ENCODE peak calls at places on chromosome X, in seven cellular contexts. V is fibroblast of lung, H is lung, M is HCT116, E is colonic mucosa, Q is astrocyte of the cerebellum, O is WERI-Rb-1. S is an unnamed sample.

GRCh38 chrX:71536285-71536684 is 3.4 kb downstream of the OGT start:
- DNase-seq in V (no peak), H (no peak), M (no peak), E (no peak), Q (no peak), O (no peak), S (no peak)

GRCh38 chrX:29541038-29541437 is 674.3 kb upstream of the MAGEB2 start:
- DNase-seq in V (no peak), H (no peak), M (no peak), E (no peak), Q (no peak), O (no peak), S (no peak)

GRCh38 chrX:112380541-112381278 is 298.1 kb upstream of the TRPC5 start:
- DNase-seq in V (no peak), H (no peak), M (no peak), E (no peak), Q (no peak), O (no peak), S (no peak)

GRCh38 chrX:140913802-140914501 is 88.4 kb upstream of the SPANXB1 start:
- DNase-seq in V (no peak), H (no peak), M (no peak), E (no peak), Q (no peak), O (no peak), S (no peak)

GRCh38 chrX:150257348-150258175 is 105.6 kb upstream of the MAMLD1 start:
- DNase-seq in V (no peak), H (peak), M (no peak), E (no peak), Q (no peak), O (no peak), S (no peak)

GRCh38 chrX:46840946-46841740 is 4.3 kb downstream of the RP2 start:
- DNase-seq in V (peak), H (no peak), M (no peak), E (no peak), Q (no peak), O (no peak), S (no peak)

GRCh38 chrX:43562372-43562771 is 93.7 kb upstream of the MAOA start:
- DNase-seq in V (peak), H (no peak), M (no peak), E (no peak), Q (no peak), O (no peak), S (no peak)

GRCh38 chrX:11188664-11189063 is 77.5 kb downstream of the HCCS start:
- DNase-seq in V (peak), H (no peak), M (no peak), E (no peak), Q (no peak), O (no peak), S (peak)

GRCh38 chrX:37509349-37509748 is 62.1 kb upstream of the LANCL3 start:
- DNase-seq in V (peak), H (no peak), M (no peak), E (no peak), Q (peak), O (no peak), S (no peak)

GRCh38 chrX:56211701-56212100 is 20.5 kb upstream of the KLF8 start:
- DNase-seq in V (no peak), H (no peak), M (no peak), E (no peak), Q (no peak), O (no peak), S (no peak)

GRCh38 chrX:45515262-45516215 is 314.9 kb upstream of the DIPK2B start:
- DNase-seq in V (peak), H (peak), M (peak), E (peak), Q (peak), O (peak), S (peak)

GRCh38 chrX:12747433-12747832 is 43.8 kb upstream of the PRPS2 start:
- DNase-seq in V (no peak), H (no peak), M (no peak), E (no peak), Q (no peak), O (no peak), S (no peak)

GRCh38 chrX:19931146-19931545 is 43.7 kb upstream of the SH3KBP1 start:
- DNase-seq in V (no peak), H (no peak), M (no peak), E (no peak), Q (no peak), O (no peak), S (no peak)

GRCh38 chrX:7263330-7263729 is 115.4 kb upstream of the PUDP start:
- DNase-seq in V (no peak), H (no peak), M (no peak), E (no peak), Q (no peak), O (no peak), S (no peak)

GRCh38 chrX:11470231-11470630 is 177.0 kb downstream of the AMELX start:
- DNase-seq in V (peak), H (peak), M (no peak), E (no peak), Q (peak), O (no peak), S (no peak)

GRCh38 chrX:13898084-13898483 is 81.2 kb upstream of the GPM6B start:
- DNase-seq in V (peak), H (no peak), M (no peak), E (no peak), Q (no peak), O (peak), S (peak)

GRCh38 chrX:45006002-45006800 is 133.2 kb downstream of the KDM6A start:
- DNase-seq in V (no peak), H (no peak), M (peak), E (no peak), Q (no peak), O (no peak), S (no peak)

GRCh38 chrX:141467442-141467841 is 117.1 kb downstream of the SPANXA1 start:
- DNase-seq in V (no peak), H (no peak), M (no peak), E (no peak), Q (no peak), O (no peak), S (no peak)

GRCh38 chrX:119325456-119325855 is 73.7 kb upstream of the SLC25A43 start:
- DNase-seq in V (no peak), H (no peak), M (no peak), E (no peak), Q (peak), O (no peak), S (no peak)

GRCh38 chrX:150483576-150483975 is 84.8 kb upstream of the MTM1 start:
- DNase-seq in V (no peak), H (no peak), M (no peak), E (no peak), Q (no peak), O (no peak), S (no peak)

GRCh38 chrX:115650916-115651315 is 89.9 kb downstream of the PLS3 start:
- DNase-seq in V (peak), H (peak), M (peak), E (peak), Q (peak), O (peak), S (no peak)

GRCh38 chrX:45295587-45295986 is 94.9 kb upstream of the DIPK2B start:
- DNase-seq in V (peak), H (no peak), M (peak), E (peak), Q (peak), O (peak), S (peak)

DNA sequence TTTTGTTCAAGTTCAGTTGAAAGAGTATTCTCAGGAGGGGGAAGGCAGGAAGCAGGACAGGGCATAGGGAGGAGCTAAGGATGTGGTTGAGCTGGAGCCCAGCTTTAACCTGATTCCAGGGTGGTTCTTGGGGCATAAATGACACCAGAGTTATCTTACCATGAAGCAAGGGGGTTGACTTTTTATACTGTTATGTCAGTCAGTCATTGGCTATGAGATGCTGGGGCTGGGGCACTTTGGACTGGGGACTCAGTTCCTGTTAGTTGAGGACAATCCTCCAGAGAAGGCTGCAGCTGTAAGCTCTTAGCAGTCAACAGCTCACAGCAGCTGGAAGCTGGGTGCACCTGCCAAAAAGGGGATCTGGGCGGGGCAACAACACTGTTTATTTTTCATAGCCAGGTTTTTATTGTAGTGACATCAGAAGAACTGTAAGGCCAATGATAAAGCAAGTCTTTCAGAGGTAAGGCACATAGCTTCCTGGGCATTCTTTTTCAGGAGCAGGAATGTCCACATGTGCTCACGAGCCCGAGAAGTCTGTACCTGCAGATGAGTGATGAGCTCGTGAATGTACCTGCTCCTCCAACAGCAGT is 78.5 kb downstream of the MID1IP1 start:
- DNase-seq in V (no peak), H (no peak), M (no peak), E (peak), Q (no peak), O (no peak), S (no peak)
- TF ChIP-seq CTCF in V (no peak), H (no peak), M (no peak), E (no peak), Q (no peak), O (no peak), S (no peak)

GRCh38 chrX:133413218-133413925 is 1.9 kb downstream of the GPC4 start:
- DNase-seq in V (no peak), H (no peak), M (no peak), E (no peak), Q (no peak), O (no peak), S (no peak)
- H3K4me3 ChIP-seq in V (no peak), H (peak), M (no peak), E (peak), Q (peak), O (no peak), S (no peak)

GRCh38 chrX:154048398-154048797 is 28.7 kb upstream of the IRAK1 start:
- DNase-seq in V (no peak), H (no peak), M (no peak), E (no peak), Q (no peak), O (no peak), S (no peak)

GRCh38 chrX:154050113-154050495 is 30.4 kb upstream of the IRAK1 start:
- DNase-seq in V (no peak), H (no peak), M (no peak), E (no peak), Q (no peak), O (no peak), S (no peak)

GRCh38 chrX:154047266-154047665 is 27.6 kb upstream of the IRAK1 start:
- DNase-seq in V (no peak), H (no peak), M (no peak), E (no peak), Q (no peak), O (no peak), S (no peak)

GRCh38 chrX:154049209-154050112 is 29.8 kb upstream of the IRAK1 start:
- DNase-seq in V (no peak), H (no peak), M (no peak), E (no peak), Q (no peak), O (no peak), S (no peak)

GRCh38 chrX:154051210-154051810 is 31.6 kb upstream of the IRAK1 start:
- DNase-seq in V (peak), H (peak), M (peak), E (peak), Q (peak), O (peak), S (no peak)
- TF ChIP-seq CTCF in V (peak), H (peak), M (peak), E (peak), Q (peak), O (peak), S (peak)

GRCh38 chrX:69104756-69105434 is 60.4 kb downstream of the PJA1 start:
- DNase-seq in V (no peak), H (no peak), M (no peak), E (no peak), Q (no peak), O (no peak), S (no peak)

GRCh38 chrX:69107747-69108410 is 57.4 kb downstream of the PJA1 start:
- DNase-seq in V (no peak), H (no peak), M (no peak), E (no peak), Q (no peak), O (no peak), S (no peak)

GRCh38 chrX:69109036-69109663 is 56.1 kb downstream of the PJA1 start:
- DNase-seq in V (no peak), H (no peak), M (no peak), E (no peak), Q (no peak), O (no peak), S (no peak)

GRCh38 chrX:69109706-69110635 is 55.3 kb downstream of the PJA1 start:
- DNase-seq in V (peak), H (no peak), M (peak), E (no peak), Q (no peak), O (no peak), S (peak)

GRCh38 chrX:69107231-69107739 is 58.0 kb downstream of the PJA1 start:
- DNase-seq in V (no peak), H (no peak), M (no peak), E (no peak), Q (no peak), O (no peak), S (no peak)
- H3K4me3 ChIP-seq in V (no peak), H (no peak), M (no peak), E (no peak), Q (no peak), O (no peak), S (no peak)

GRCh38 chrX:103254171-103254824 is 657 bp downstream of the TCEAL8 start:
- DNase-seq in V (peak), H (peak), M (peak), E (peak), Q (no peak), O (peak), S (peak)

GRCh38 chrX:103250977-103251376 is 4.0 kb downstream of the TCEAL8 start:
- DNase-seq in V (no peak), H (no peak), M (no peak), E (no peak), Q (no peak), O (no peak), S (no peak)

GRCh38 chrX:103249805-103250204 is 5.2 kb downstream of the TCEAL8 start:
- DNase-seq in V (no peak), H (no peak), M (no peak), E (no peak), Q (no peak), O (no peak), S (no peak)

GRCh38 chrX:103253608-103254007 is 1.3 kb downstream of the TCEAL8 start:
- DNase-seq in V (peak), H (no peak), M (no peak), E (no peak), Q (no peak), O (no peak), S (no peak)

DNA sequence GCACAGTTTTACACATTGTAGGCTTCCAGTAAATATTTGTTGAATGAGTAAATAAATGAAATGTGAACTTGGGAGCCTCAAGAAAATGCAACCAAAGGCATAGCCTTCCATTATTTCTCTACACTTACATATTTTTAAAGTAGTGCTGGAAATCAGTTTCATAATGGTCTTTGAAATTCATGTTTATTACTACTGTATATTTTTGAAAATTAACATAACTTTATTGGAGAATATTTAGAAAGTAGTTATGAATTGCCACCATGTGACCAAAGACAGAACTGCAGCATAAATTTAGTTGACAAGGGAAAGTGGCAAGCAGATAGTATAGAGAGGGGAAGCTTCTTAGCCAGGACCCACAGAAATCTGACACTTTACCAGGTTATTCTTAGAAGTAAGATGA is 6.4 kb downstream of the TCEAL8 start:
- DNase-seq in V (peak), H (no peak), M (peak), E (no peak), Q (peak), O (no peak), S (no peak)
- TF ChIP-seq CTCF in V (peak), H (no peak), M (peak), E (peak), Q (peak), O (no peak), S (peak)